ENCODE peak calls at places on chromosomes 12 and 14, in nine cellular contexts. I is fibroblast of mammary gland; L is stimulated activated CD4-positive, alpha-beta T cell treated with anti-CD3 and anti-CD28 coated beads, TNF-alpha, amount 100 ng/mL, for 1 hour; S is CD4-positive, CD25-positive, alpha-beta regulatory T cell; H is iris pigment epithelial cell; K is neural progenitor cell; Y is body of pancreas; B is AG04449; P is activated naive CD4-positive, alpha-beta T cell treated with anti-CD3 and anti-CD28 coated beads for 36 hours. O is an unnamed sample.

GRCh38 chr12:26813812-26814211 is 19.2 kb downstream of the ITPR2 start:
- DNase-seq in I (peak; percentile 28), L (no peak), S (no peak), H (no peak), K (no peak), Y (no peak), B (no peak), P (no peak), O (no peak)

GRCh38 chr12:109868182-109869051 is 11.9 kb downstream of the GLTP start:
- DNase-seq in I (no peak), L (no peak), S (no peak), H (no peak), K (no peak), Y (no peak), B (no peak), P (peak; percentile 24), O (no peak)

GRCh38 chr12:121033625-121034349 is 5.3 kb downstream of the OASL start:
- DNase-seq in I (peak; percentile 61), L (no peak), S (peak; percentile 91), H (peak; percentile 34), K (no peak), Y (no peak), B (no peak), P (peak; percentile 82), O (peak; percentile 26)

GRCh38 chr12:98893601-98894411 is 248.7 kb downstream of the APAF1 start:
- DNase-seq in I (no peak), L (no peak), S (no peak), H (no peak), K (peak; percentile 52), Y (no peak), B (no peak), P (no peak), O (no peak)

GRCh38 chr14:55249423-55249822 is 21.8 kb upstream of the FBXO34 start:
- DNase-seq in I (peak; percentile 81), L (no peak), S (no peak), H (peak; percentile 80), K (no peak), Y (no peak), B (no peak), P (no peak), O (no peak)

GRCh38 chr12:54882074-54882473 is 27.8 kb downstream of the MUCL1 start:
- DNase-seq in I (no peak), L (no peak), S (no peak), H (no peak), K (no peak), Y (no peak), B (no peak), P (no peak), O (no peak)

GRCh38 chr14:85528080-85528881 is 1.7 kb upstream of the FLRT2 start:
- DNase-seq in I (peak; percentile 92), L (no peak), S (no peak), H (peak; percentile 94), K (peak; percentile 81), Y (peak; percentile 57), B (peak; percentile 72), P (no peak), O (no peak)

GRCh38 chr12:30010071-30011052 is 226.6 kb upstream of the TMTC1 start:
- DNase-seq in I (no peak), L (no peak), S (no peak), H (no peak), K (no peak), Y (no peak), B (no peak), P (no peak), O (no peak)

GRCh38 chr12:75294797-75295196 is 35.3 kb downstream of the CAPS2 start:
- DNase-seq in I (no peak), L (no peak), S (no peak), H (no peak), K (no peak), Y (no peak), B (no peak), P (no peak), O (no peak)

GRCh38 chr14:60266021-60266937 is 17.3 kb downstream of the PPM1A start:
- DNase-seq in I (peak; percentile 39), L (no peak), S (peak; percentile 32), H (peak; percentile 38), K (peak; percentile 18), Y (no peak), B (no peak), P (peak; percentile 34), O (no peak)

GRCh38 chr14:102227184-102227964 is 77.6 kb downstream of the MOK start:
- DNase-seq in I (peak; percentile 28), L (no peak), S (no peak), H (no peak), K (no peak), Y (no peak), B (no peak), P (no peak), O (no peak)

GRCh38 chr12:63922446-63922845 is 77.9 kb downstream of the SRGAP1 start:
- DNase-seq in I (no peak), L (no peak), S (no peak), H (peak; percentile 85), K (no peak), Y (no peak), B (peak; percentile 72), P (no peak), O (no peak)

GRCh38 chr14:68633131-68633991 is 159.5 kb downstream of the ZFP36L1 start:
- DNase-seq in I (peak; percentile 57), L (no peak), S (no peak), H (no peak), K (no peak), Y (no peak), B (no peak), P (no peak), O (no peak)

GRCh38 chr14:100670017-100670974 is 56.4 kb upstream of the DLK1 start:
- DNase-seq in I (no peak), L (no peak), S (no peak), H (no peak), K (no peak), Y (no peak), B (no peak), P (no peak), O (no peak)

GRCh38 chr12:45674181-45674580 is 55.3 kb upstream of the ARID2 start:
- DNase-seq in I (peak; percentile 24), L (no peak), S (no peak), H (peak; percentile 41), K (no peak), Y (no peak), B (no peak), P (no peak), O (no peak)

GRCh38 chr12:111368291-111368683 is 608 bp downstream of the PHETA1 start:
- DNase-seq in I (no peak), L (no peak), S (peak; percentile 13), H (no peak), K (peak; percentile 31), Y (peak; percentile 30), B (no peak), P (no peak), O (no peak)

GRCh38 chr12:123801573-123802178 is 39.6 kb downstream of the DNAH10 start:
- DNase-seq in I (peak; percentile 57), L (no peak), S (peak; percentile 19), H (peak; percentile 26), K (no peak), Y (no peak), B (no peak), P (no peak), O (no peak)

GRCh38 chr12:19970116-19970515 is 398.2 kb upstream of the PDE3A start:
- DNase-seq in I (peak; percentile 92), L (no peak), S (no peak), H (peak; percentile 76), K (no peak), Y (no peak), B (peak; percentile 72), P (no peak), O (no peak)

GRCh38 chr14:97866186-97866585 is 1069.0 kb downstream of the VRK1 start:
- DNase-seq in I (no peak), L (no peak), S (no peak), H (no peak), K (no peak), Y (no peak), B (no peak), P (no peak), O (no peak)

GRCh38 chr14:78530078-78530477 is 359.9 kb downstream of the NRXN3 start:
- DNase-seq in I (peak; percentile 22), L (no peak), S (peak; percentile 7), H (peak; percentile 8), K (peak; percentile 88), Y (peak; percentile 17), B (no peak), P (peak; percentile 40), O (no peak)

GRCh38 chr12:69524755-69525509 is 54.7 kb downstream of the FRS2 start:
- DNase-seq in I (no peak), L (no peak), S (no peak), H (peak; percentile 56), K (no peak), Y (no peak), B (no peak), P (no peak), O (no peak)

GRCh38 chr14:102538598-102539543 is 29.3 kb upstream of the ANKRD9 start:
- DNase-seq in I (no peak), L (no peak), S (no peak), H (no peak), K (no peak), Y (no peak), B (no peak), P (no peak), O (no peak)

GRCh38 chr14:22887990-22888378 is 5.0 kb downstream of the REM2 start:
- DNase-seq in I (no peak), L (no peak), S (peak; percentile 44), H (no peak), K (no peak), Y (no peak), B (no peak), P (peak; percentile 59), O (no peak)

GRCh38 chr12:112881602-112882001 is 25.2 kb upstream of the OAS1 start:
- DNase-seq in I (no peak), L (no peak), S (no peak), H (no peak), K (no peak), Y (no peak), B (no peak), P (no peak), O (no peak)

GRCh38 chr14:37063467-37064240 is 108.8 kb downstream of the SLC25A21 start:
- DNase-seq in I (peak; percentile 42), L (no peak), S (no peak), H (no peak), K (no peak), Y (no peak), B (no peak), P (no peak), O (no peak)

GRCh38 chr14:36344211-36344610 is 23.8 kb upstream of the MBIP start:
- DNase-seq in I (no peak), L (no peak), S (no peak), H (peak; percentile 8), K (no peak), Y (no peak), B (no peak), P (no peak), O (no peak)

GRCh38 chr12:1289371-1290155 is 298.5 kb downstream of the ERC1 start:
- DNase-seq in I (no peak), L (no peak), S (no peak), H (peak; percentile 3), K (no peak), Y (no peak), B (no peak), P (no peak), O (no peak)

GRCh38 chr14:52115286-52115685 is 46.4 kb upstream of the NID2 start:
- DNase-seq in I (no peak), L (no peak), S (no peak), H (no peak), K (no peak), Y (no peak), B (no peak), P (no peak), O (no peak)

GRCh38 chr12:71581206-71581605 is 82.4 kb downstream of the ZFC3H1 start:
- DNase-seq in I (no peak), L (no peak), S (no peak), H (no peak), K (no peak), Y (no peak), B (no peak), P (no peak), O (no peak)

GRCh38 chr14:38994721-38995120 is 108.3 kb downstream of the SEC23A start:
- DNase-seq in I (no peak), L (no peak), S (no peak), H (no peak), K (no peak), Y (no peak), B (no peak), P (no peak), O (no peak)

GRCh38 chr12:69070319-69071090 is 137.5 kb upstream of the CPM start:
- DNase-seq in I (peak; percentile 84), L (no peak), S (peak; percentile 69), H (peak; percentile 60), K (peak; percentile 78), Y (peak; percentile 73), B (no peak), P (peak; percentile 87), O (peak; percentile 34)

O was measured in central memory CD8-positive, alpha-beta T cell.